ENCODE peak calls at places on chromosomes 1 and 21, in four cellular contexts. E is heart right ventricle, R is epithelial cell of proximal tubule, B is heart left ventricle. K is an unnamed sample.
A peak's percentile ranks its signal among the peaks of the same experiment; 100 is the strongest.

GRCh38 chr21:39429445-39429844 is 16.1 kb downstream of the LCA5L start:
- DNase-seq in E (no peak), R (no peak), B (no peak), K (no peak)

GRCh38 chr1:246324711-246325110 is 182.4 kb downstream of the SMYD3 start:
- DNase-seq in E (no peak), R (no peak), B (no peak), K (no peak)

GRCh38 chr1:108129999-108130398 is 70.1 kb downstream of the SLC25A24 start:
- DNase-seq in E (no peak), R (no peak), B (no peak), K (no peak)

GRCh38 chr1:112790920-112791722 is 76.0 kb upstream of the PPM1J start:
- DNase-seq in E (no peak), R (no peak), B (no peak), K (no peak)

GRCh38 chr1:234515411-234515810 is 36.4 kb upstream of the TARBP1 start:
- DNase-seq in E (no peak), R (peak; percentile 63), B (no peak), K (no peak)

GRCh38 chr1:8873506-8874229 is 4.8 kb downstream of the ENO1 start:
- DNase-seq in E (peak; percentile 44), R (peak; percentile 92), B (peak; percentile 93), K (peak; percentile 79)

GRCh38 chr1:173997796-173998195 is 24.4 kb downstream of the RC3H1 start:
- DNase-seq in E (no peak), R (no peak), B (no peak), K (no peak)

GRCh38 chr1:113233441-113233840 is 156.9 kb upstream of the MAGI3 start:
- DNase-seq in E (no peak), R (no peak), B (no peak), K (no peak)

GRCh38 chr1:245322673-245323072 is 167.9 kb downstream of the KIF26B start:
- DNase-seq in E (no peak), R (no peak), B (no peak), K (no peak)

GRCh38 chr21:20783611-20784010 is 214.6 kb upstream of the NCAM2 start:
- DNase-seq in E (no peak), R (no peak), B (no peak), K (no peak)

GRCh38 chr1:118143828-118144227 is 41.2 kb downstream of the SPAG17 start:
- DNase-seq in E (no peak), R (no peak), B (no peak), K (no peak)

GRCh38 chr1:173423326-173423725 is 53.8 kb upstream of the PRDX6 start:
- DNase-seq in E (no peak), R (no peak), B (no peak), K (no peak)

GRCh38 chr1:153792631-153793041 is 17.4 kb downstream of the SLC27A3 start:
- DNase-seq in E (no peak), R (no peak), B (no peak), K (no peak)

GRCh38 chr1:222167111-222167510 is 380.8 kb downstream of the HHIPL2 start:
- DNase-seq in E (peak; percentile 16), R (peak; percentile 75), B (no peak), K (no peak)

GRCh38 chr1:212665241-212666115 is 34.2 kb downstream of the BATF3 start:
- DNase-seq in E (peak; percentile 87), R (no peak), B (peak; percentile 91), K (peak; percentile 64)

GRCh38 chr21:41753001-41753725 is 13.7 kb downstream of the RIPK4 start:
- DNase-seq in E (no peak), R (no peak), B (no peak), K (no peak)

GRCh38 chr1:21901473-21901847 is 35.6 kb downstream of the HSPG2 start:
- DNase-seq in E (peak; percentile 55), R (no peak), B (peak; percentile 79), K (no peak)

GRCh38 chr1:17717595-17717994 is 37.5 kb upstream of the ACTL8 start:
- DNase-seq in E (no peak), R (no peak), B (no peak), K (no peak)

GRCh38 chr1:152886758-152887409 is 8.8 kb downstream of the SMCP start:
- DNase-seq in E (no peak), R (no peak), B (no peak), K (no peak)

GRCh38 chr1:67724928-67725560 is 40.0 kb downstream of the GADD45A start:
- DNase-seq in E (no peak), R (no peak), B (peak; percentile 77), K (no peak)

GRCh38 chr1:42674214-42674613 is 8.0 kb upstream of the YBX1 start:
- DNase-seq in E (no peak), R (no peak), B (no peak), K (no peak)

GRCh38 chr1:222369991-222370910 is 177.7 kb downstream of the HHIPL2 start:
- DNase-seq in E (no peak), R (no peak), B (no peak), K (no peak)

GRCh38 chr1:92853299-92853698 is 21.5 kb downstream of the RPL5 start:
- DNase-seq in E (no peak), R (no peak), B (no peak), K (no peak)

GRCh38 chr1:230618537-230618936 is 23.7 kb upstream of the COG2 start:
- DNase-seq in E (no peak), R (no peak), B (no peak), K (no peak)

GRCh38 chr1:81760487-81761097 is 40.1 kb upstream of the ADGRL2 start:
- DNase-seq in E (no peak), R (no peak), B (no peak), K (no peak)

GRCh38 chr1:65256860-65257719 is 52.3 kb upstream of the DNAJC6 start:
- DNase-seq in E (no peak), R (no peak), B (no peak), K (no peak)

GRCh38 chr1:65255088-65256050 is 54.0 kb upstream of the DNAJC6 start:
- DNase-seq in E (peak; percentile 18), R (no peak), B (no peak), K (no peak)

GRCh38 chr1:65253800-65254319 is 55.5 kb upstream of the DNAJC6 start:
- DNase-seq in E (no peak), R (no peak), B (no peak), K (no peak)

GRCh38 chr1:65250826-65251225 is 58.5 kb upstream of the DNAJC6 start:
- DNase-seq in E (no peak), R (no peak), B (no peak), K (no peak)

GRCh38 chr1:65254320-65255087 is 54.8 kb upstream of the DNAJC6 start:
- DNase-seq in E (peak; percentile 83), R (no peak), B (peak; percentile 81), K (peak; percentile 44)
- TF ChIP-seq CTCF in E (peak; percentile 28), R (no peak), B (peak; percentile 18), K (no peak)

GRCh38 chr21:44368711-44369446 is 15.5 kb downstream of the TRPM2 start:
- DNase-seq in E (no peak), R (no peak), B (no peak), K (no peak)
- TF ChIP-seq CTCF in E (no peak), R (no peak), B (no peak), K (no peak)

DNA sequence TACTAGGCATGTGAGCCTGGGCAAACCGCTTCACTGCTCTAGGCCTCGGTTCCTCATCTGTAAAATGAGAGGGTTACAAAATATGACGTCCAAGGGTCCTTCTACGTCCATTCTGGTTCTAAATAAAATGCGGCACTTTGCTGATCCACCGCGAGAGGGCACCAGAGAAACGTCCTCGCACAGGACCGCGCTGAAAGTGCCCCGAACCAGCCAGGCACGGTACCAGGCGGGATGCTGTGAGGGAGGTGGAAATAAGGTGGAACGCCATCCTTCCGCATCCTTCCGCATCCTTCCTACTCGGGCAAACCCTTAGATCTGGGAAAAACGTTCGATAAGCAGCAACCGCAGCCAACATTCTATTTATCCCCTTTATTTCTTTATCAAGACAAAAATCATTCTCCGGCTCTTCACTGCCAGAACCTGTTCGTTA is 60.3 kb upstream of the KRTAP19-8 start:
- DNase-seq in E (peak; percentile 66), R (no peak), B (peak; percentile 61), K (peak; percentile 26)
- TF ChIP-seq CTCF in E (peak; percentile 86), R (peak; percentile 89), B (peak; percentile 84), K (peak; percentile 28)

GRCh38 chr1:182029379-182030331 is 31.9 kb downstream of the ZNF648 start:
- DNase-seq in E (peak; percentile 96), R (peak; percentile 72), B (peak; percentile 97), K (peak; percentile 95)
- TF ChIP-seq CTCF in E (peak; percentile 61), R (peak; percentile 44), B (peak; percentile 57), K (peak; percentile 19)

GRCh38 chr21:33324311-33325221 is at the start of gene IFNAR1:
- DNase-seq in E (peak; percentile 99), R (peak; percentile 61), B (peak; percentile 99), K (peak; percentile 98)
- TF ChIP-seq CTCF in E (no peak), R (no peak), B (no peak), K (no peak)

DNA sequence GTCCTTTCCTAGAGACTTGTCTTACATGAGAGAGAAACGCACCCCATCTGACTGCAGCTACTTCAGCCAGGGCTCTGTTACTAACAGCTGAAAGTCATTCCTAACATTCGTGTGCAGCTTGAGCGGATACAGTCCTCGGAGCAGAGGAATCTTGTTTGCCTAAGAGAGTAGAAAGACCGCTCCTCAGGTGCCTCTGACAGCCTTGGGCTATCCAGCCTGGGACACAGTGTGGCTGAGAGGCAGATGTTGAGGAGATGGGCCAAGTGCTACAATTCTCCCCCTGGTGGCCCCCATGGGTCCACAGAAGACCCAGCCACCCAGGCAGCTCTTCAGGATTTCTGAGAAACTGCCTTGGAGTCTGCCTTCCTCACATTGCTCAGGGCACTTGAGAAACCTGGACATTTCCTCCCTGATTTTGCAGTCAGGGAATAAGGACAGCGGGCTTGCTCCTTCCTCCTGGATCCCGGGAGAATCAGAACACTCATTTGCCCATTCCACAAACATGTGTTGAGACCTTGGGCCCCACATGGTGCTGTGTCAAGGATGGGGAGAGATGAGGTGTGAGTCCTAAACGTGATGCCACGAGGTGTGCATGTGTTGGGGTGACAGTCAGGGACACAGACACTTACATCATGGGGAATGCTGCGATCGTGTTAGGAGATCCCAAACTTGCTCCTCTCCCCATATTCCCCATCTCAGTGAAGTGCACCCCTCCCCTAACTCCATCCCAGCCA is 13.1 kb downstream of the TRIM62 start:
- DNase-seq in E (no peak), R (no peak), B (no peak), K (no peak)
- TF ChIP-seq CTCF in E (no peak), R (no peak), B (no peak), K (no peak)

K was measured in gastrocnemius medialis.